ENCODE peak calls at places on chromosome 4, in ten cellular contexts. D is cardiac fibroblast, C is heart left ventricle, I is NCI-H2081, W is right cardiac atrium, H is left ventricle myocardium superior, N is pulmonary artery endothelial cell, G is hepatic stellate cell, J is progenitor cell of endocrine pancreas, K is mesothelial cell of epicardium. E is an unnamed sample.
A peak's percentile ranks its signal among the peaks of the same experiment; 100 is the strongest.

GRCh38 chr4:60683357-60683756 is 516.8 kb upstream of the ADGRL3 start:
- DNase-seq in D (peak; percentile 94), C (no peak), I (no peak), W (no peak), H (no peak), N (no peak), G (peak; percentile 21), J (no peak), K (no peak), E (no peak)

GRCh38 chr4:142550955-142551354 is 295.1 kb downstream of the INPP4B start:
- DNase-seq in D (no peak), C (no peak), I (no peak), W (no peak), H (no peak), N (no peak), G (no peak), J (no peak), K (no peak), E (no peak)

GRCh38 chr4:99457270-99457669 is 22.1 kb upstream of the ADH7 start:
- DNase-seq in D (peak; percentile 18), C (no peak), I (no peak), W (no peak), H (no peak), N (no peak), G (no peak), J (no peak), K (no peak), E (no peak)

GRCh38 chr4:33390977-33391376 is 2670.8 kb downstream of the PCDH7 start:
- DNase-seq in D (no peak), C (no peak), I (no peak), W (no peak), H (no peak), N (no peak), G (no peak), J (no peak), K (no peak), E (no peak)

GRCh38 chr4:8700576-8700975 is 108.0 kb downstream of the CPZ start:
- DNase-seq in D (no peak), C (no peak), I (no peak), W (no peak), H (no peak), N (no peak), G (no peak), J (no peak), K (peak; percentile 5), E (no peak)

GRCh38 chr4:52825311-52826090 is 36.6 kb upstream of the RASL11B start:
- DNase-seq in D (no peak), C (no peak), I (no peak), W (no peak), H (no peak), N (no peak), G (no peak), J (no peak), K (no peak), E (no peak)

GRCh38 chr4:8653326-8654000 is 60.9 kb downstream of the CPZ start:
- DNase-seq in D (no peak), C (no peak), I (no peak), W (no peak), H (no peak), N (no peak), G (no peak), J (no peak), K (peak; percentile 33), E (peak; percentile 49)

GRCh38 chr4:63717384-63717783 is 691.9 kb downstream of the TECRL start:
- DNase-seq in D (peak; percentile 15), C (no peak), I (no peak), W (no peak), H (no peak), N (no peak), G (no peak), J (no peak), K (no peak), E (no peak)

GRCh38 chr4:103499094-103499493 is 220.7 kb downstream of the TACR3 start:
- DNase-seq in D (peak; percentile 0), C (no peak), I (no peak), W (no peak), H (no peak), N (no peak), G (no peak), J (no peak), K (no peak), E (no peak)

GRCh38 chr4:81031389-81032173 is 1.1 kb downstream of the BMP3 start:
- DNase-seq in D (no peak), C (no peak), I (no peak), W (no peak), H (no peak), N (no peak), G (no peak), J (peak; percentile 29), K (no peak), E (no peak)

GRCh38 chr4:155954118-155954503 is 445 bp upstream of the CTSO start:
- DNase-seq in D (no peak), C (no peak), I (no peak), W (no peak), H (no peak), N (no peak), G (no peak), J (no peak), K (no peak), E (peak; percentile 50)

GRCh38 chr4:119020158-119020557 is 115.5 kb upstream of the MYOZ2 start:
- DNase-seq in D (no peak), C (no peak), I (no peak), W (no peak), H (no peak), N (no peak), G (no peak), J (no peak), K (no peak), E (no peak)

GRCh38 chr4:77040265-77040664 is 35.5 kb downstream of the CCNI start:
- DNase-seq in D (peak; percentile 79), C (no peak), I (no peak), W (no peak), H (no peak), N (no peak), G (peak; percentile 33), J (no peak), K (no peak), E (no peak)

GRCh38 chr4:70640192-70640591 is 11.6 kb downstream of the ENAM start:
- DNase-seq in D (no peak), C (no peak), I (no peak), W (no peak), H (no peak), N (no peak), G (no peak), J (no peak), K (no peak), E (no peak)

GRCh38 chr4:2995546-2996265 is 32.3 kb downstream of the GRK4 start:
- DNase-seq in D (no peak), C (no peak), I (no peak), W (no peak), H (no peak), N (no peak), G (no peak), J (no peak), K (no peak), E (no peak)

GRCh38 chr4:56271121-56271520 is 116.2 kb downstream of the AASDH start:
- DNase-seq in D (no peak), C (no peak), I (no peak), W (no peak), H (no peak), N (no peak), G (no peak), J (no peak), K (no peak), E (no peak)

GRCh38 chr4:5517372-5517771 is 191.0 kb downstream of the EVC2 start:
- DNase-seq in D (no peak), C (no peak), I (no peak), W (no peak), H (no peak), N (no peak), G (peak; percentile 25), J (no peak), K (no peak), E (no peak)

GRCh38 chr4:89247951-89248350 is 59.6 kb downstream of the GPRIN3 start:
- DNase-seq in D (no peak), C (no peak), I (no peak), W (no peak), H (peak; percentile 20), N (no peak), G (no peak), J (no peak), K (no peak), E (peak; percentile 48)

GRCh38 chr4:42656736-42656985 is 244 bp downstream of the ATP8A1 start:
- DNase-seq in D (no peak), C (no peak), I (no peak), W (no peak), H (no peak), N (no peak), G (no peak), J (no peak), K (no peak), E (no peak)

GRCh38 chr4:111228874-111229273 is 606.0 kb upstream of the PITX2 start:
- DNase-seq in D (peak; percentile 8), C (no peak), I (no peak), W (no peak), H (no peak), N (no peak), G (no peak), J (no peak), K (no peak), E (no peak)

GRCh38 chr4:184421558-184422155 is 52.7 kb downstream of the IRF2 start:
- DNase-seq in D (no peak), C (no peak), I (no peak), W (no peak), H (no peak), N (no peak), G (no peak), J (no peak), K (no peak), E (no peak)

GRCh38 chr4:86414686-86415085 is 54.8 kb upstream of the MAPK10 start:
- DNase-seq in D (no peak), C (no peak), I (no peak), W (no peak), H (no peak), N (no peak), G (no peak), J (no peak), K (no peak), E (no peak)

GRCh38 chr4:113762851-113763172 is 1.3 kb upstream of the CAMK2D start:
- DNase-seq in D (no peak), C (no peak), I (no peak), W (no peak), H (no peak), N (no peak), G (no peak), J (no peak), K (no peak), E (no peak)

GRCh38 chr4:96312049-96312685 is 472.3 kb downstream of the PDHA2 start:
- DNase-seq in D (peak; percentile 3), C (no peak), I (no peak), W (no peak), H (no peak), N (no peak), G (no peak), J (no peak), K (no peak), E (no peak)

GRCh38 chr4:19711871-19712270 is 539.8 kb upstream of the SLIT2 start:
- DNase-seq in D (peak; percentile 65), C (no peak), I (no peak), W (no peak), H (no peak), N (peak; percentile 11), G (peak; percentile 8), J (no peak), K (no peak), E (no peak)

GRCh38 chr4:22573198-22573597 is 57.3 kb upstream of the ADGRA3 start:
- DNase-seq in D (no peak), C (peak; percentile 69), I (no peak), W (peak; percentile 88), H (peak; percentile 76), N (no peak), G (no peak), J (no peak), K (peak; percentile 63), E (peak; percentile 75)

GRCh38 chr4:185734214-185734613 is 77.8 kb downstream of the SORBS2 start:
- DNase-seq in D (peak; percentile 34), C (no peak), I (no peak), W (no peak), H (no peak), N (no peak), G (no peak), J (no peak), K (no peak), E (no peak)

GRCh38 chr4:165784672-165785071 is 88.4 kb upstream of the TLL1 start:
- DNase-seq in D (no peak), C (no peak), I (no peak), W (no peak), H (peak; percentile 36), N (no peak), G (no peak), J (no peak), K (no peak), E (no peak)

E was measured in kidney.